ENCODE peak calls at places on chromosomes 11 and 22, in six cellular contexts. One of them, this sample, is unnamed.

GRCh38 chr22:23677701-23677995 is 13.2 kb upstream of the RGL4 start:
- DNase-seq in naive thymus-derived CD4-positive, alpha-beta T cell: no peak
- DNase-seq in spleen: no peak
- DNase-seq in AG04450: no peak
- DNase-seq in psoas muscle: no peak
- DNase-seq in A673: no peak
- DNase-seq in this sample: no peak

GRCh38 chr11:35265755-35266454 is 126.9 kb downstream of the CD44 start:
- DNase-seq in naive thymus-derived CD4-positive, alpha-beta T cell: no peak
- DNase-seq in spleen: no peak
- DNase-seq in AG04450: no peak
- DNase-seq in psoas muscle: no peak
- DNase-seq in A673: no peak
- DNase-seq in this sample: no peak

GRCh38 chr22:47836957-47837356 is 1074.5 kb downstream of the TBC1D22A start:
- DNase-seq in naive thymus-derived CD4-positive, alpha-beta T cell: no peak
- DNase-seq in spleen: no peak
- DNase-seq in AG04450: no peak
- DNase-seq in psoas muscle: no peak
- DNase-seq in A673: no peak
- DNase-seq in this sample: no peak

GRCh38 chr11:119305556-119306372 is 11.2 kb downstream of the MCAM start:
- DNase-seq in naive thymus-derived CD4-positive, alpha-beta T cell: no peak
- DNase-seq in spleen: no peak
- DNase-seq in AG04450: no peak
- DNase-seq in psoas muscle: no peak
- DNase-seq in A673: no peak
- DNase-seq in this sample: no peak

GRCh38 chr11:63737718-63738117 is 30.9 kb downstream of the ZFTA start:
- DNase-seq in naive thymus-derived CD4-positive, alpha-beta T cell: no peak
- DNase-seq in spleen: no peak
- DNase-seq in AG04450: no peak
- DNase-seq in psoas muscle: no peak
- DNase-seq in A673: peak
- DNase-seq in this sample: no peak

GRCh38 chr11:109729761-109730160 is 307.8 kb downstream of the C11orf87 start:
- DNase-seq in naive thymus-derived CD4-positive, alpha-beta T cell: no peak
- DNase-seq in spleen: no peak
- DNase-seq in AG04450: no peak
- DNase-seq in psoas muscle: no peak
- DNase-seq in A673: no peak
- DNase-seq in this sample: no peak

GRCh38 chr11:14029971-14030531 is 67.5 kb downstream of the SPON1 start:
- DNase-seq in naive thymus-derived CD4-positive, alpha-beta T cell: no peak
- DNase-seq in spleen: no peak
- DNase-seq in AG04450: peak
- DNase-seq in psoas muscle: peak
- DNase-seq in A673: no peak
- DNase-seq in this sample: peak

GRCh38 chr22:23053912-23054530 is 16.3 kb upstream of the GNAZ start:
- DNase-seq in naive thymus-derived CD4-positive, alpha-beta T cell: no peak
- DNase-seq in spleen: peak
- DNase-seq in AG04450: no peak
- DNase-seq in psoas muscle: peak
- DNase-seq in A673: no peak
- DNase-seq in this sample: no peak

GRCh38 chr11:126483796-126484195 is 128.3 kb downstream of the ST3GAL4 start:
- DNase-seq in naive thymus-derived CD4-positive, alpha-beta T cell: no peak
- DNase-seq in spleen: peak
- DNase-seq in AG04450: no peak
- DNase-seq in psoas muscle: peak
- DNase-seq in A673: no peak
- DNase-seq in this sample: no peak

GRCh38 chr11:37643968-37644367 is 1045.9 kb upstream of the RAG2 start:
- DNase-seq in naive thymus-derived CD4-positive, alpha-beta T cell: no peak
- DNase-seq in spleen: no peak
- DNase-seq in AG04450: no peak
- DNase-seq in psoas muscle: no peak
- DNase-seq in A673: no peak
- DNase-seq in this sample: no peak

GRCh38 chr11:16933756-16934603 is 80.2 kb downstream of the PLEKHA7 start:
- DNase-seq in naive thymus-derived CD4-positive, alpha-beta T cell: no peak
- DNase-seq in spleen: no peak
- DNase-seq in AG04450: no peak
- DNase-seq in psoas muscle: no peak
- DNase-seq in A673: no peak
- DNase-seq in this sample: no peak

GRCh38 chr11:71084306-71085012 is 167.9 kb downstream of the SHANK2 start:
- DNase-seq in naive thymus-derived CD4-positive, alpha-beta T cell: no peak
- DNase-seq in spleen: no peak
- DNase-seq in AG04450: no peak
- DNase-seq in psoas muscle: no peak
- DNase-seq in A673: no peak
- DNase-seq in this sample: no peak

GRCh38 chr22:21032843-21033688 is 705 bp upstream of the SLC7A4 start:
- DNase-seq in naive thymus-derived CD4-positive, alpha-beta T cell: no peak
- DNase-seq in spleen: no peak
- DNase-seq in AG04450: no peak
- DNase-seq in psoas muscle: no peak
- DNase-seq in A673: no peak
- DNase-seq in this sample: no peak

GRCh38 chr22:35731321-35731720 is 13.6 kb downstream of the APOL5 start:
- DNase-seq in naive thymus-derived CD4-positive, alpha-beta T cell: no peak
- DNase-seq in spleen: no peak
- DNase-seq in AG04450: no peak
- DNase-seq in psoas muscle: no peak
- DNase-seq in A673: no peak
- DNase-seq in this sample: no peak

GRCh38 chr11:94604496-94604895 is 37.3 kb downstream of the PIWIL4 start:
- DNase-seq in naive thymus-derived CD4-positive, alpha-beta T cell: no peak
- DNase-seq in spleen: no peak
- DNase-seq in AG04450: no peak
- DNase-seq in psoas muscle: no peak
- DNase-seq in A673: no peak
- DNase-seq in this sample: no peak

GRCh38 chr11:107683807-107684206 is 28.0 kb downstream of the SLN start:
- DNase-seq in naive thymus-derived CD4-positive, alpha-beta T cell: no peak
- DNase-seq in spleen: no peak
- DNase-seq in AG04450: no peak
- DNase-seq in psoas muscle: no peak
- DNase-seq in A673: peak
- DNase-seq in this sample: no peak

GRCh38 chr22:22855617-22856308 is 31.9 kb upstream of the IGLL5 start:
- DNase-seq in naive thymus-derived CD4-positive, alpha-beta T cell: peak
- DNase-seq in spleen: no peak
- DNase-seq in AG04450: no peak
- DNase-seq in psoas muscle: no peak
- DNase-seq in A673: peak
- DNase-seq in this sample: no peak

GRCh38 chr11:122486793-122487495 is 168.6 kb upstream of the UBASH3B start:
- DNase-seq in naive thymus-derived CD4-positive, alpha-beta T cell: no peak
- DNase-seq in spleen: no peak
- DNase-seq in AG04450: no peak
- DNase-seq in psoas muscle: no peak
- DNase-seq in A673: peak
- DNase-seq in this sample: no peak

DNA sequence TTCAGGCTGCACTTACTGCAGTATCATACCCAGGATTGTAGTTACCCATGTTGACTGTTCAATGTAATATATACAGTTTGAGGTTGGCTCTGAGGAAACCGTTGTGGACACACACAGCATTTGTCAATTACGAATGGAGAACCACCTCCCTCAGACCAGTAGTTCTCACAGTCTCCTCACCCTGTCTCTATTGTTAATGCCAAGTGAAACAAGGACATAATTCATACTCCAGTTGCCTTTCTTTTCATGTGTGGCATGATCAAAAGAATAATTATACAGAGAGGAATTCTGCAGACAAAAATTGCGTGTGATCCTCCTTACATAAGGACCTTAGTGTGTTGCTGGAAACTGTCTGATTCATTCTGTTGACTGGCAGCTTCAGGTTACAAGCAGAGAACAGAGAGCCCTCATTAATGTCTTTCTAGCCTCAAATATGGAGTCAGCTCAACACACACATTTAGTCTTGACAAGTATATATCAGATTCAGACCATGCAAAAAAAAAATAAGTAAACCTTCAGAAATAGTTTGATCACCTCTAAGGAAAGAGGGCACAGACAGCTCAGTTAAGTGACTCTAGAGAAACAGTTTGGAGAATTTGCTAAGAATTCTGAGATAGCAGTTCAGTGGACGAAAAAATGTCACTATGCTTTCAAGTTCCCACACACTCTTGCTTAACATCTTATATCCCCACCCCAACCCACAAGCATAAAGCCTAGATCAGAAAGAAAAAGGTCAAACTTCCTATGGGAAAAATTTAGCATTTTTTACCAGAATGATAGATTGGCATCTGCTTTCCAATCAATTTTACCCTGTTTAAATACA is 96.1 kb downstream of the MAML2 start:
- DNase-seq in naive thymus-derived CD4-positive, alpha-beta T cell: no peak
- DNase-seq in spleen: no peak
- DNase-seq in AG04450: no peak
- DNase-seq in psoas muscle: no peak
- DNase-seq in A673: peak
- DNase-seq in this sample: no peak
- H3K27ac ChIP-seq in naive thymus-derived CD4-positive, alpha-beta T cell: peak
- H3K27ac ChIP-seq in spleen: peak
- H3K27ac ChIP-seq in AG04450: no peak
- H3K27ac ChIP-seq in psoas muscle: no peak
- H3K27ac ChIP-seq in A673: peak
- H3K27ac ChIP-seq in this sample: peak

GRCh38 chr11:128968916-128969315 is 26.2 kb upstream of the TP53AIP1 start:
- DNase-seq in naive thymus-derived CD4-positive, alpha-beta T cell: no peak
- DNase-seq in spleen: no peak
- DNase-seq in AG04450: no peak
- DNase-seq in psoas muscle: no peak
- DNase-seq in A673: no peak
- DNase-seq in this sample: no peak
- H3K27ac ChIP-seq in naive thymus-derived CD4-positive, alpha-beta T cell: no peak
- H3K27ac ChIP-seq in spleen: no peak
- H3K27ac ChIP-seq in AG04450: no peak
- H3K27ac ChIP-seq in psoas muscle: no peak
- H3K27ac ChIP-seq in A673: no peak
- H3K27ac ChIP-seq in this sample: no peak

GRCh38 chr22:44364750-44365118 is 52.0 kb upstream of the SHISAL1 start:
- DNase-seq in naive thymus-derived CD4-positive, alpha-beta T cell: no peak
- DNase-seq in spleen: peak
- DNase-seq in AG04450: no peak
- DNase-seq in psoas muscle: peak
- DNase-seq in A673: no peak
- DNase-seq in this sample: peak
- H3K27ac ChIP-seq in naive thymus-derived CD4-positive, alpha-beta T cell: no peak
- H3K27ac ChIP-seq in spleen: no peak
- H3K27ac ChIP-seq in AG04450: no peak
- H3K27ac ChIP-seq in psoas muscle: no peak
- H3K27ac ChIP-seq in A673: no peak
- H3K27ac ChIP-seq in this sample: no peak

DNA sequence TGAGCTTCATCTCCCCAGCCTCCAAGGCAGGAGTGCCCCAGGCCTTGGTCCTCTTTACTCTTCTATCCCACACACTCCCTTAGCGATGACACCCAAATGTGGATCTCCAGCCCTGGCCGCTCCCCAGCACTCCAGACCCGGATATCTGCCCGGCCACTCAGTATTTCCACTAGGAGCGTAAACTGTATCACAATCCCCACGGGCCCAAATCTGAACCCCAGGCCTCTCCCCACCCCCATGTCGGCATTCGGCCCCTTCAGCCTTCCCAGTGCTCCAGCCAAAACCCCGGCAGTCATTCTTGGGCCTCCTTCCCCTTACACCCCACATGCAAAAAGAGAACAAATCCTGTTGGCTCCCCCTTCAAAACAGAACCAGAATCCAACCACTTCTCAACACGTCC is 20.8 kb downstream of the WNT11 start:
- DNase-seq in naive thymus-derived CD4-positive, alpha-beta T cell: no peak
- DNase-seq in spleen: no peak
- DNase-seq in AG04450: no peak
- DNase-seq in psoas muscle: no peak
- DNase-seq in A673: no peak
- DNase-seq in this sample: no peak
- H3K27ac ChIP-seq in naive thymus-derived CD4-positive, alpha-beta T cell: no peak
- H3K27ac ChIP-seq in spleen: no peak
- H3K27ac ChIP-seq in AG04450: no peak
- H3K27ac ChIP-seq in psoas muscle: peak
- H3K27ac ChIP-seq in A673: no peak
- H3K27ac ChIP-seq in this sample: peak

GRCh38 chr11:61298663-61299244 is 3.6 kb upstream of the VWCE start:
- DNase-seq in naive thymus-derived CD4-positive, alpha-beta T cell: no peak
- DNase-seq in spleen: peak
- DNase-seq in AG04450: no peak
- DNase-seq in psoas muscle: no peak
- DNase-seq in A673: no peak
- DNase-seq in this sample: no peak

GRCh38 chr11:61294717-61295595 is at the start of gene VWCE:
- DNase-seq in naive thymus-derived CD4-positive, alpha-beta T cell: peak
- DNase-seq in spleen: peak
- DNase-seq in AG04450: no peak
- DNase-seq in psoas muscle: peak
- DNase-seq in A673: peak
- DNase-seq in this sample: peak

GRCh38 chr11:61295596-61295926 is 445 bp upstream of the VWCE start:
- DNase-seq in naive thymus-derived CD4-positive, alpha-beta T cell: no peak
- DNase-seq in spleen: peak
- DNase-seq in AG04450: no peak
- DNase-seq in psoas muscle: no peak
- DNase-seq in A673: no peak
- DNase-seq in this sample: no peak

GRCh38 chr11:61297741-61298140 is 2.6 kb upstream of the VWCE start:
- DNase-seq in naive thymus-derived CD4-positive, alpha-beta T cell: no peak
- DNase-seq in spleen: peak
- DNase-seq in AG04450: peak
- DNase-seq in psoas muscle: peak
- DNase-seq in A673: no peak
- DNase-seq in this sample: no peak

DNA sequence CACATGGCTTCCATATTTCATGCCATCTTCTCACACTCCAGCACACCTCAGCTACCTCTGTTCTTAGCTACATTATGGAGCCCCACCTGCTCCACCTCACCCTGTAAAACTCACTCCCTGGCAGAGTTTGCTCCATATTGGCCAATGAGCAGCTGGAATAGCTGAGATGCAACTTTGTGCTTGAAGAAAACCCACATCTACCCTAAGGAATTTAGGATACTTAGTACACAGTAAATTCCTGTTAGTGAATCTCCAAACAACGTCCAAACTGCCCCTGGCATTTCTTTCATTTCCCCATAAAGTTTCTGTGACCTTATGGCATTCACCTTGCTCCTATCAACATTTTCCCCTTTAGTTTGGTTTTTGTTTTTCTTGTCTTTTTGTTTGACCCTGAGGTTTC is 2.2 kb upstream of the VWCE start:
- DNase-seq in naive thymus-derived CD4-positive, alpha-beta T cell: no peak
- DNase-seq in spleen: peak
- DNase-seq in AG04450: no peak
- DNase-seq in psoas muscle: no peak
- DNase-seq in A673: no peak
- DNase-seq in this sample: no peak
- H3K27ac ChIP-seq in naive thymus-derived CD4-positive, alpha-beta T cell: no peak
- H3K27ac ChIP-seq in spleen: no peak
- H3K27ac ChIP-seq in AG04450: peak
- H3K27ac ChIP-seq in psoas muscle: no peak
- H3K27ac ChIP-seq in A673: no peak
- H3K27ac ChIP-seq in this sample: no peak